ENCODE peak calls at places on chromosomes 11 and 22, in five cellular contexts. J is left lung; U is skeletal muscle cell; Y is activated CD8-positive, alpha-beta T cell treated with anti-CD3 and anti-CD28 coated beads, Interleukin-2, amount 10 ng/mL, durations not matched to agents 7 days and 5 days; Z is WERI-Rb-1. B is an unnamed sample.

GRCh38 chr11:79249341-79249993 is 191.4 kb downstream of the TENM4 start:
- DNase-seq in J (no peak), U (no peak), Z (no peak), Y (no peak), B (no peak)

GRCh38 chr22:41555325-41555724 is 5.5 kb upstream of the CSDC2 start:
- DNase-seq in U (no peak), Z (no peak), J (no peak), Y (no peak), B (no peak)

GRCh38 chr11:113162590-113162961 is 151.8 kb upstream of the TTC12 start:
- DNase-seq in J (no peak), Y (no peak), Z (peak), U (no peak), B (no peak)

GRCh38 chr11:72573380-72573949 is 100.8 kb downstream of the PDE2A start:
- DNase-seq in J (no peak), Y (no peak), Z (peak), U (no peak), B (peak)

GRCh38 chr11:128424867-128425285 is 162.5 kb downstream of the ETS1 start:
- DNase-seq in J (peak), U (no peak), Z (no peak), Y (no peak), B (no peak)

GRCh38 chr11:107713009-107713408 is 1.2 kb upstream of the SLN start:
- DNase-seq in U (no peak), Z (no peak), Y (no peak), J (no peak), B (no peak)

GRCh38 chr22:37661160-37661924 is 2.8 kb downstream of the PDXP start:
- DNase-seq in Z (no peak), Y (peak), U (no peak), J (no peak), B (no peak)

GRCh38 chr11:126473269-126473668 is 117.8 kb downstream of the ST3GAL4 start:
- DNase-seq in Z (no peak), J (peak), U (no peak), Y (no peak), B (no peak)

GRCh38 chr22:45831394-45831793 is 145.6 kb downstream of the WNT7B start:
- DNase-seq in Y (no peak), U (no peak), Z (no peak), J (no peak), B (no peak)

GRCh38 chr11:36156486-36157150 is 132.6 kb downstream of the COMMD9 start:
- DNase-seq in U (no peak), Z (no peak), J (no peak), Y (no peak), B (no peak)

GRCh38 chr11:64765291-64765803 is 5.6 kb upstream of the PYGM start:
- DNase-seq in Y (no peak), U (no peak), J (peak), Z (no peak), B (no peak)

GRCh38 chr11:22275600-22275999 is 62.6 kb upstream of the SLC17A6 start:
- DNase-seq in J (no peak), Y (no peak), Z (no peak), U (no peak), B (no peak)

GRCh38 chr11:67572747-67573419 is 10.7 kb upstream of the GSTP1 start:
- DNase-seq in Y (peak), U (no peak), J (no peak), Z (peak), B (peak)

GRCh38 chr11:41289408-41289807 is 170.0 kb downstream of the LRRC4C start:
- DNase-seq in Z (no peak), U (no peak), Y (no peak), J (no peak), B (no peak)

GRCh38 chr11:88338223-88338661 is 706 bp upstream of the CTSC start:
- DNase-seq in U (peak), Y (peak), J (peak), Z (no peak), B (peak)

GRCh38 chr11:123616505-123617198 is 37.8 kb downstream of the SCN3B start:
- DNase-seq in Y (no peak), Z (no peak), J (no peak), U (peak), B (no peak)

GRCh38 chr11:117462848-117463247 is 135.2 kb downstream of the CEP164 start:
- DNase-seq in Z (no peak), U (no peak), J (no peak), Y (no peak), B (no peak)

GRCh38 chr22:24091551-24092420 is 80.7 kb downstream of the CABIN1 start:
- DNase-seq in U (no peak), Y (no peak), J (no peak), Z (peak), B (no peak)

GRCh38 chr11:125371451-125371935 is 124.6 kb downstream of the FEZ1 start:
- DNase-seq in Z (peak), U (no peak), J (no peak), Y (no peak), B (no peak)

GRCh38 chr11:48034926-48035876 is 54.8 kb downstream of the PTPRJ start:
- DNase-seq in Y (no peak), Z (peak), U (no peak), J (no peak), B (no peak)

GRCh38 chr11:95057959-95058358 is 8.7 kb downstream of the KDM4F start:
- DNase-seq in J (no peak), Y (peak), Z (no peak), U (no peak), B (no peak)

GRCh38 chr11:59025097-59025496 is 61.0 kb upstream of the GLYATL1B start:
- DNase-seq in Y (no peak), J (no peak), U (no peak), Z (no peak), B (no peak)

GRCh38 chr11:1433568-1433967 is 43.8 kb downstream of the BRSK2 start:
- DNase-seq in Z (no peak), U (no peak), J (no peak), Y (no peak), B (no peak)

GRCh38 chr22:20919718-20920117 is 2.5 kb downstream of the CRKL start:
- DNase-seq in Y (no peak), Z (no peak), U (no peak), J (no peak), B (no peak)

GRCh38 chr22:33922268-33922667 is 2.0 kb upstream of the LARGE1 start:
- DNase-seq in Z (peak), Y (no peak), J (no peak), U (no peak), B (no peak)

GRCh38 chr11:82732348-82732733 is 1.3 kb downstream of the FAM181B start:
- DNase-seq in Y (no peak), J (peak), U (no peak), Z (no peak), B (no peak)

GRCh38 chr22:24444729-24445466 is 17.5 kb downstream of the ADORA2A start:
- DNase-seq in Z (peak), U (no peak), J (no peak), Y (no peak), B (no peak)

GRCh38 chr22:45131749-45132148 is 32.0 kb upstream of the NUP50 start:
- DNase-seq in U (no peak), Z (no peak), J (no peak), Y (no peak), B (no peak)

GRCh38 chr11:22561283-22561682 is 64.3 kb downstream of the FANCF start:
- DNase-seq in Z (no peak), Y (no peak), J (no peak), U (no peak), B (no peak)

GRCh38 chr11:2792376-2793250 is 92.8 kb upstream of the KCNQ1OT1 start:
- DNase-seq in Z (peak), J (peak), Y (no peak), U (no peak), B (no peak)

GRCh38 chr11:57219021-57219627 is 17.9 kb downstream of the APLNR start:
- DNase-seq in J (no peak), Z (no peak), U (no peak), Y (no peak), B (no peak)

GRCh38 chr11:50246183-50246582 is 213.5 kb downstream of the OR4C45 start:
- DNase-seq in Y (no peak), J (no peak), Z (no peak), U (no peak), B (no peak)

GRCh38 chr11:117925198-117925925 is 3.8 kb downstream of the TMPRSS13 start:
- DNase-seq in Y (no peak), Z (no peak), U (no peak), J (no peak), B (no peak)

GRCh38 chr22:30226192-30226832 is 20.2 kb downstream of the LIF start:
- DNase-seq in Z (no peak), J (no peak), Y (no peak), U (no peak), B (no peak)

GRCh38 chr22:46076651-46077339 is 73.5 kb upstream of the PPARA start:
- DNase-seq in Z (no peak), J (peak), U (no peak), Y (no peak), B (no peak)